ENCODE peak calls at places on chromosomes 16 and 17, in eight cellular contexts. N is LNCaP clone FGC, K is retinal pigment epithelial cell, Q is A549, M is neural progenitor cell, S is body of pancreas, J is adrenal gland, P is cardiac fibroblast. B is an unnamed sample.

GRCh38 chr16:12896562-12896961 is 4.8 kb upstream of the SHISA9 start:
- DNase-seq in N (no peak), K (no peak), Q (no peak), M (peak), S (peak), J (no peak), P (no peak), B (peak)

GRCh38 chr17:63222655-63223054 is 223.5 kb downstream of the CYB561 start:
- DNase-seq in N (no peak), K (no peak), Q (no peak), M (no peak), S (no peak), J (no peak), P (peak), B (peak)

GRCh38 chr17:20280832-20281231 is 186.5 kb downstream of the LGALS9B start:
- DNase-seq in N (no peak), K (no peak), Q (no peak), M (no peak), S (peak), J (peak), P (no peak), B (no peak)

GRCh38 chr16:2152695-2153506 is 2.7 kb upstream of the TRAF7 start:
- DNase-seq in N (no peak), K (no peak), Q (no peak), M (peak), S (peak), J (peak), P (no peak), B (peak)

GRCh38 chr17:47243737-47244598 is 9.7 kb upstream of the ITGB3 start:
- DNase-seq in N (no peak), K (no peak), Q (no peak), M (no peak), S (no peak), J (no peak), P (no peak), B (no peak)

GRCh38 chr16:48959204-48959603 is 322.4 kb downstream of the CBLN1 start:
- DNase-seq in N (no peak), K (peak), Q (no peak), M (no peak), S (no peak), J (peak), P (no peak), B (no peak)

GRCh38 chr17:77327181-77327565 is 186.4 kb downstream of the SEC14L1 start:
- DNase-seq in N (no peak), K (no peak), Q (no peak), M (no peak), S (no peak), J (peak), P (no peak), B (no peak)

GRCh38 chr16:22023505-22023904 is 15.6 kb downstream of the MOSMO start:
- DNase-seq in N (no peak), K (no peak), Q (no peak), M (no peak), S (no peak), J (no peak), P (no peak), B (no peak)

GRCh38 chr16:83903739-83904138 is 4.8 kb downstream of the MLYCD start:
- DNase-seq in N (no peak), K (no peak), Q (no peak), M (no peak), S (peak), J (peak), P (peak), B (peak)

GRCh38 chr16:3637371-3637923 is 17.0 kb upstream of the DNASE1 start:
- DNase-seq in N (no peak), K (no peak), Q (no peak), M (no peak), S (no peak), J (peak), P (peak), B (no peak)

GRCh38 chr16:55539049-55539448 is 27.4 kb upstream of the CAPNS2 start:
- DNase-seq in N (no peak), K (no peak), Q (no peak), M (no peak), S (no peak), J (no peak), P (peak), B (peak)

GRCh38 chr17:20998571-20999043 is 44.2 kb downstream of the USP22 start:
- DNase-seq in N (no peak), K (no peak), Q (no peak), M (no peak), S (no peak), J (no peak), P (peak), B (no peak)

GRCh38 chr17:1653735-1654134 is 4.1 kb upstream of the RILP start:
- DNase-seq in N (no peak), K (no peak), Q (no peak), M (no peak), S (no peak), J (no peak), P (no peak), B (no peak)

GRCh38 chr17:12959441-12959840 is 58.4 kb downstream of the ELAC2 start:
- DNase-seq in N (no peak), K (peak), Q (no peak), M (no peak), S (no peak), J (no peak), P (peak), B (peak)

GRCh38 chr17:3693829-3694231 is 2.1 kb downstream of the P2RX5 start:
- DNase-seq in N (no peak), K (no peak), Q (no peak), M (no peak), S (no peak), J (no peak), P (no peak), B (no peak)

GRCh38 chr17:38727661-38728220 is 2.4 kb upstream of the CISD3 start:
- DNase-seq in N (no peak), K (no peak), Q (no peak), M (no peak), S (no peak), J (no peak), P (no peak), B (no peak)

GRCh38 chr17:39097537-39097936 is 53.9 kb downstream of the PLXDC1 start:
- DNase-seq in N (no peak), K (no peak), Q (no peak), M (no peak), S (no peak), J (no peak), P (no peak), B (no peak)

GRCh38 chr17:36525113-36525512 is 9.6 kb downstream of the MYO19 start:
- DNase-seq in N (no peak), K (no peak), Q (no peak), M (no peak), S (no peak), J (no peak), P (no peak), B (peak)

GRCh38 chr17:9360610-9361571 is 214.7 kb downstream of the STX8 start:
- DNase-seq in N (no peak), K (peak), Q (peak), M (no peak), S (peak), J (peak), P (peak), B (peak)

DNA sequence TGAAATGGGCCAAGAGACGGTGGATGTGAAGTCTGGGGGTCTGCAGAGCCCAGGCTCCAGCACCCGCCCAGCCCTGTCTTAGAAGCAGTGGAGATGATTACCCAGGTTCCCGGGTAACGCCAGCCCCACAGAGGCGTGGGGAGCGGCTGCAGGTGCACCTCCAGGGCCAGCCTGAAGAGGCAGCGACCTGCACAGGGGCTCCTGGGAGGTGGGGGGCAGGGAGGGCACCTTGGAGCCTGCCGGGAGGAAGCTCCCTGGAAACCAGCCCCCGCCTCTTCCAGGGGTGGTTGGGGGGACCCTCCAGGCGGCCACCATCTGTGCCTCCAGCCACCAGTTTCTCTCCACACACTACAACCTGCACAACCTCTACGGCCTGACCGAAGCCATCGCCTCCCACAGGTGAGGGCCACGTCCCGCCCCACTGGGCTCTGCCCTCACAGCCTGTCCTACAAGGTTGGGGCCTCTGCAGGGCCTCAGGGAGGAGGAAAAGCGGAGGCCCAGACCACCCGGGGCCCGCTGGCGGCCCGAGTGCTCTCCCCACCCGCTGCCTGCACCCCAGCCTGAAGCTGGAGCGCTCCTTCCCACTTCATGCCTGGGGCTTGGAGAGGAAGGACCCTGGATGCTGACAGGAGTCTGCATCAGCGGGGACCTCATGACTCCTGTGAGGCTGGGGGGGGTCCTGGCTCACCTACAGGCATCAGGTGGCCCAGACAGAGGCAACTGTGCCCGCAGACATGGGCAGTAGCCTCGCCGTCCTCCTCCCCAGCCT is 10.5 kb downstream of the GAA start:
- DNase-seq in N (no peak), K (no peak), Q (peak), M (no peak), S (no peak), J (no peak), P (no peak), B (no peak)
- H3K4me3 ChIP-seq in N (no peak), K (no peak), Q (no peak), M (no peak), S (no peak), J (no peak), P (no peak), B (no peak)

GRCh38 chr16:10262377-10263132 is 80.3 kb upstream of the GRIN2A start:
- DNase-seq in N (no peak), K (no peak), Q (no peak), M (no peak), S (no peak), J (no peak), P (no peak), B (no peak)

GRCh38 chr16:10269632-10270031 is 87.4 kb upstream of the GRIN2A start:
- DNase-seq in N (no peak), K (no peak), Q (no peak), M (no peak), S (no peak), J (no peak), P (no peak), B (no peak)

GRCh38 chr16:10261077-10261476 is 78.8 kb upstream of the GRIN2A start:
- DNase-seq in N (no peak), K (no peak), Q (no peak), M (no peak), S (no peak), J (no peak), P (no peak), B (peak)

GRCh38 chr16:10265770-10266615 is 83.8 kb upstream of the GRIN2A start:
- DNase-seq in N (no peak), K (no peak), Q (no peak), M (no peak), S (no peak), J (no peak), P (no peak), B (no peak)

GRCh38 chr16:10266809-10267208 is 84.6 kb upstream of the GRIN2A start:
- DNase-seq in N (no peak), K (no peak), Q (no peak), M (no peak), S (no peak), J (no peak), P (no peak), B (no peak)
- TF ChIP-seq CTCF in N (no peak), K (no peak), Q (no peak), M (no peak), S (no peak), J (no peak), P (no peak), B (no peak)

DNA sequence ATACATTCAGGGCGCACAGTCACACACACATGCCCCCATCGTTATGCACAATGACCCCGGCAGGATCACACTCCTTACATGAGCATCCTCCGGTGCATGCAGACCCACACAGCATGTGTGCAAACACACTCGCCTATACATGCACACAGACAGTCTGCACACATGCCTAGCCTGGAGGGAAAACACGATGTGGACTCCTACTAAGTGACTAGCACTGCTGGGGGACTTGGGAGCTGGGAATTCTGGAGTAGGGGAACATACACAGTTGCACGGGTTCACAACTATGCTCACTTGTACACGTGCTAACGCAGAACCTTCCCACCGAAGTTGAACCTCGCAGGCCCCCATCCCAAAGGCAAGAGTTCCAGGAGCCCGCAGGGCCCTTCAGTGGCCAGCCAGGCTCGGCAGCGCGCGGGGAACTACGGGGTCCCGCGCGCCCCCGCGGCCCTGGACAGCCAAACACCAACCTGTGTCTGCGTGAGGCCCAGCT is 2.0 kb downstream of the DLX3 start:
- DNase-seq in N (no peak), K (no peak), Q (no peak), M (peak), S (no peak), J (no peak), P (no peak), B (no peak)
- H3K4me3 ChIP-seq in N (no peak), K (no peak), Q (no peak), M (peak), S (no peak), J (no peak), P (peak), B (no peak)

GRCh38 chr16:65684230-65684629 is 562.4 kb upstream of the CDH11 start:
- DNase-seq in N (no peak), K (no peak), Q (no peak), M (no peak), S (no peak), J (no peak), P (no peak), B (no peak)
- TF ChIP-seq CTCF in N (peak), K (no peak), Q (no peak), M (peak), S (no peak), J (no peak), P (peak), B (peak)

DNA sequence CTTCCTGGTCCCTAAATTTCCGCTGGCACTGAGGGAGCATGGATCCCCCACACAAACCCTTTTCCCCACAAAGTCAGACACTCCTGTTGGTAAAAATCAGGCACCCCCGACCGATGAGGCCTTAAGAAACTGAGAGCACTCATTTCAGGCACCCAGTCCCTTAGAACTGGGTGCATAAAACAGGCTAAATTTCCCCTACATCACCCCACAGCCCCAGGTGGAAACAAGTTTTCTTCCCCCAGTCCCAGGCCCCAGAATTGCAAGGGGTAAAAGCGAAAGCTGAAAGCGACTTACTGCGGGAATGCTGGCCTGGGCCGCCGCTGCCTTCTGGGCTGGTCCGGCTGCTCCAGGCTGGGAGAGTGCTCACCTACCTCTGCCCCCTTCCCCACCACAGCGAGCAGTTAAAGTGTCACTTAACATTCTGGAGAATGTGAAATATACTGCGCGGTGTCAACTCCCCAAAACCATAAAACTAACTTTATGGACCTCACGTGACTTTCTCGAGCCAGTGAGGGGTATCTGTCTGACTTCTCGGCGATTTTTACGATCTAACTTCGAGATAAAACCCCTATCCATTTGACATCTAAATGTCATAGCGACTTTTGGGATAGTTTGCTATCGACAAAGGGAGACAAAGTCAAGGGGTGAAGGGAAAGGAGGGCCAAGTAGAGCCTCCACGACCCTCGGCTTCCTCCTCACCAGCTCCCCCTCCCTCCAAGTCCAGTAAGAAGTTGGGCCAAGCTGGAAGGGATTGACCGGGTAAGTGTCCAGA is at the start of gene HOXB3:
- DNase-seq in N (no peak), K (no peak), Q (no peak), M (no peak), S (no peak), J (no peak), P (no peak), B (no peak)
- H3K4me3 ChIP-seq in N (no peak), K (no peak), Q (no peak), M (no peak), S (no peak), J (no peak), P (no peak), B (peak)

DNA sequence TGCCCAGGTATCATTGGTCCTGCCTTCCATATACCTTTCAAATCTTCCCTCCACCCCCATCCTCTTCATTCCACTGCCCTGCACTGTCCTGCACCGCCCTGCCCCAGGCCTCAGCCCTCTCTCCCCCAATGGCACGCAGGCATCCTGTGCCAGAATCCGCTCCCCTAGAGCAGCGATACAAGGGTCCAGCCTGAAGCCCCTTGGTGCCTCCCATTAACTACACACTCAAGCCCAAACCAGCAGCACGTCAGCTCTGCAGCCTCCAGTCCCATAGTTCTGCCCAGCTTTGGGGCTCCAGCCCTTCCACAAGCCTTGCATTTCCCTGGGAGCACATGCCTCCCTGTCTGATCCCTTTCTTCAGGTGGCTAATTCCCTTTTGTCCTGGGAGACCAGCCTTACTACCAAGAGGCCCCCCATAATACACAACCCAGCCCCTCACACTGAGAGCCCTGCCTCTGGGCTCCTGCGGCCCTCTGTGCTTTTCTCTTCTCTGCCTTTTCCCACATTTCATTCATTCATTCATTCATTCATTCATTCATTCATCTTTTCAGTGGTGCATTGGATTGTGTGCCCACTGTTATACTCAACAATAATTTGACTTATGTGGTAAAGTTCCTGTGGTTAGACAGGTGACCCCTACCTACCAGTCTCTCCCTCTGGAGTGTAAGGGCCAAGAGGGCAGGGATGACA is 26.8 kb upstream of the DLX3 start:
- DNase-seq in N (no peak), K (no peak), Q (no peak), M (no peak), S (no peak), J (no peak), P (no peak), B (no peak)
- TF ChIP-seq CTCF in N (no peak), K (no peak), Q (no peak), M (no peak), S (no peak), J (no peak), P (no peak), B (no peak)

B was measured in fibroblast of mammary gland.